ENCODE peak calls at places on chromosomes 6 and 20, in four cellular contexts. G is thoracic aorta, E is neural crest cell, F is foreskin fibroblast. H is an unnamed sample.

GRCh38 chr6:106253194-106253593 is 72.4 kb downstream of the ATG5 start:
- DNase-seq in E (no peak), F (peak), G (no peak), H (no peak)

GRCh38 chr20:11912013-11912663 is 5.6 kb upstream of the BTBD3 start:
- DNase-seq in F (no peak), G (no peak), E (no peak), H (no peak)

GRCh38 chr20:49656304-49656703 is 57.4 kb downstream of the B4GALT5 start:
- DNase-seq in G (no peak), F (no peak), E (no peak), H (no peak)

GRCh38 chr6:3328796-3329195 is 70.0 kb downstream of the PSMG4 start:
- DNase-seq in F (no peak), G (no peak), E (no peak), H (no peak)

GRCh38 chr6:151317206-151317994 is 74.0 kb downstream of the ZBTB2 start:
- DNase-seq in G (no peak), F (peak), E (no peak), H (no peak)

GRCh38 chr20:32252189-32252588 is 25.3 kb upstream of the KIF3B start:
- DNase-seq in F (no peak), E (no peak), G (no peak), H (no peak)

GRCh38 chr6:134436281-134436815 is 118.4 kb upstream of the SGK1 start:
- DNase-seq in F (peak), G (peak), E (no peak), H (peak)

GRCh38 chr20:53819973-53820451 is 226.4 kb upstream of the ZNF217 start:
- DNase-seq in F (no peak), E (no peak), G (no peak), H (no peak)

GRCh38 chr6:163366288-163366687 is 48.2 kb upstream of the QKI start:
- DNase-seq in F (no peak), E (no peak), G (no peak), H (no peak)

GRCh38 chr6:158309814-158310213 is 2.5 kb upstream of the TULP4 start:
- DNase-seq in F (no peak), G (no peak), E (no peak), H (no peak)

GRCh38 chr6:159809149-159809548 is 9.1 kb downstream of the PNLDC1 start:
- DNase-seq in E (no peak), G (no peak), F (no peak), H (no peak)

GRCh38 chr6:137496392-137496767 is 2.2 kb upstream of the OLIG3 start:
- DNase-seq in E (peak), F (no peak), G (no peak), H (no peak)

GRCh38 chr6:134161036-134161435 is 108.6 kb upstream of the SLC2A12 start:
- DNase-seq in E (no peak), F (no peak), G (no peak), H (no peak)

GRCh38 chr20:1761116-1761515 is 103.5 kb upstream of the SIRPG start:
- DNase-seq in F (peak), E (no peak), G (no peak), H (no peak)

GRCh38 chr6:28489366-28490190 is 26.0 kb downstream of the GPX6 start:
- DNase-seq in G (no peak), F (peak), E (peak), H (no peak)

GRCh38 chr6:81241717-81242116 is 510.8 kb downstream of the TENT5A start:
- DNase-seq in E (no peak), G (no peak), F (no peak), H (no peak)

GRCh38 chr6:120938876-120939231 is 395.4 kb downstream of the TBC1D32 start:
- DNase-seq in G (no peak), E (no peak), F (no peak), H (no peak)

GRCh38 chr20:8008733-8009132 is 10.8 kb downstream of the TMX4 start:
- DNase-seq in E (no peak), G (no peak), F (no peak), H (no peak)
- TF ChIP-seq CTCF in E (no peak), G (no peak), F (no peak), H (no peak)

GRCh38 chr6:25472314-25472713 is 179.7 kb upstream of the SCGN start:
- DNase-seq in E (no peak), F (no peak), G (no peak), H (no peak)
- TF ChIP-seq CTCF in E (peak), F (peak), G (peak), H (peak)

GRCh38 chr20:8454137-8454712 is 322.2 kb downstream of the PLCB1 start:
- DNase-seq in F (peak), E (no peak), G (no peak), H (no peak)
- TF ChIP-seq CTCF in F (peak), E (peak), G (no peak), H (no peak)

GRCh38 chr20:63087236-63087871 is 80.6 kb upstream of the BHLHE23 start:
- DNase-seq in E (no peak), F (no peak), G (no peak), H (peak)

GRCh38 chr20:63087872-63088680 is 81.3 kb upstream of the BHLHE23 start:
- DNase-seq in G (no peak), E (no peak), F (no peak), H (peak)

GRCh38 chr20:63090682-63091571 is 84.2 kb upstream of the BHLHE23 start:
- DNase-seq in F (no peak), G (no peak), E (no peak), H (peak)

GRCh38 chr20:63090052-63090451 is 83.3 kb upstream of the BHLHE23 start:
- DNase-seq in E (no peak), F (no peak), G (no peak), H (no peak)

DNA sequence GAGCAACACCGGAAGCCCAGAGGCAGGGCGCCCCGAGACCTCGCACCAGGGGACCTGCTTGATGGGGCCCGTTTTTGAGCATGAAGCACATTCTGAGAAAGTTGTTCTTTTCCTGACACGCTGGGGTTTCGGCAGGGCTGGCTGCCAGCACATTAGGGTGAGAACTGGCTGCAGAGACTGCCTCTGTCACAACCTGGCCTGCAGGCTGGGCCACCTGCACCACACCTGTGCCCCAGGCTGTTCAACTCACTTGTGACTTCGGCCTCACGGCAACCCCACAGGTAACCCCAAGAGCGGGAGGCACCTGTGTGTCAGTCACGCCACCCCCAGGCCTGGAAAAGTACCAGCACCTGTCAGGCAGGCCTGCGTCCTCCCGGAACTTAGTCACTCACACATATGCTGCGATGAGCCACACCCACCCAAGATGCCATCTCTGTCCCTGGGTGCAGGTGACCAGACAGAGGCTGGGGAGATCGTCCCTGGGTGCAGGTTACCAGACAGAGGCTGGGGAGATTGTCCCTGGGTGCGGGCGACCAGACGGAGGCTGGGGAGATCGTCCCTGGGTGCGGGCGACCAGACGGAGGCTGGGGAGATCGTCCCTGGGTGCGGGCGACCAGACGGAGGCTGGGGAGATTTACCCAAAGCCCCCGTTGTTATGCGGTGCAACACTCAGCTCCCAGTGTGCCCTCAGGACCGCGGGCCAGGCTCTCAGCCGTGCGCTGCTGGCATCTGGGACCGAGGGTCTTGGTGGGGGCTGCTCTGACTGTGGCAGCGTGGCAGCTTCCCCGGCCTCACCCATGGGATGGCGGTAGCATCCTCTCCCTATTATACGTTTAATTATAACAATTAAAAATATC is 82.5 kb upstream of the BHLHE23 start:
- DNase-seq in G (no peak), F (no peak), E (no peak), H (no peak)
- TF ChIP-seq CTCF in G (no peak), F (no peak), E (no peak), H (no peak)

GRCh38 chr6:41332842-41333736 is 2.3 kb upstream of the NCR2 start:
- DNase-seq in E (no peak), F (no peak), G (no peak), H (no peak)

GRCh38 chr6:41335943-41336342 is 535 bp downstream of the NCR2 start:
- DNase-seq in G (no peak), F (no peak), E (no peak), H (no peak)

GRCh38 chr6:41335296-41335695 is at the start of gene NCR2:
- DNase-seq in F (no peak), G (no peak), E (no peak), H (no peak)

GRCh38 chr6:41336824-41337223 is 1.4 kb downstream of the NCR2 start:
- DNase-seq in E (no peak), F (no peak), G (no peak), H (no peak)

GRCh38 chr6:41334482-41335023 is 855 bp upstream of the NCR2 start:
- DNase-seq in E (no peak), F (no peak), G (no peak), H (no peak)
- TF ChIP-seq CTCF in E (peak), F (peak), G (no peak), H (no peak)

GRCh38 chr20:479487-479886 is 17.2 kb upstream of the TBC1D20 start:
- DNase-seq in E (no peak), F (peak), G (no peak), H (no peak)

GRCh38 chr20:478949-479429 is 16.7 kb upstream of the TBC1D20 start:
- DNase-seq in F (peak), G (no peak), E (peak), H (no peak)

GRCh38 chr20:478010-478948 is 15.9 kb upstream of the TBC1D20 start:
- DNase-seq in F (peak), E (no peak), G (no peak), H (no peak)

GRCh38 chr20:481167-481566 is 18.8 kb upstream of the TBC1D20 start:
- DNase-seq in E (no peak), G (no peak), F (no peak), H (no peak)

GRCh38 chr20:480044-480443 is 17.7 kb upstream of the TBC1D20 start:
- DNase-seq in F (no peak), G (no peak), E (no peak), H (no peak)
- TF ChIP-seq CTCF in F (no peak), G (no peak), E (no peak), H (no peak)

GRCh38 chr20:20593447-20594170 is 118.8 kb downstream of the RALGAPA2 start:
- DNase-seq in F (peak), G (no peak), E (peak), H (no peak)

DNA sequence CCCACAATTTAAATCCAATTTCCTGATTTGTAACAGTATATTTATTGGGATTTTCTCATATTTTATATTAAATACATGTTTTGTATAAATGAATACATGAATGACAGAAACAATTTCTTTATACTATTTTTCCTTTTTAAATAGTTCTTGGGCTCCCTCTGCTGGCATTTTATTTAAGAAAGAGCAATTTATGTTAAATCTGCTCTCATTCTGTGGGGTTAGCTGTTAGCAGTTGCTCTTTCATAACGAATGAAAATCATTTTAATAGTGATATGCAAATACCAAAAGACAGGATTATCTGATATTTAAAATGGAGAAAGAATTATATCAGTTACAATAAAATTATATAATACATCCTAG is 118.3 kb downstream of the RALGAPA2 start:
- DNase-seq in F (peak), G (no peak), E (no peak), H (no peak)
- TF ChIP-seq CTCF in F (peak), G (no peak), E (peak), H (peak)

DNA sequence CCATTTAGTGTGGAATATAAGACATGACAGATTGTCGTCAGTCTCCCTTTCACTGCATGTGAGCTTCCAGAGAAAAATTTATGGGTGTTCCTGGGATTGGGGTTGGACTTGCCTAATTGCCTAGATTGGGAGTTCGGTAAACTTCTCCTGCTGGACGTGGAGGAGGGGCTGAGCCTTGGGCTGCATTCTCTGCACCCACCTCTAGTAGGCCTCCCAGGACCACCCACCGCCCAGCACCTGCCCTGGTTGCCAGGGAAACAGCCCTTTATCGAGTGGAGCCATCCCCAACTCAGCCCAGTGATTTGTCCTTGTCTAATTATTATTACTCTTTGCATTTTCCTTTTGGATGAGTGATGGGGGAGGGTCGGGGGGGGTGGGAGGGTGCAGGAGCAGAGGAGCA is 104.3 kb downstream of the DHX35 start:
- DNase-seq in F (no peak), G (no peak), E (peak), H (no peak)
- TF ChIP-seq CTCF in F (no peak), G (no peak), E (peak), H (no peak)

GRCh38 chr20:46563170-46563847 is 12.9 kb upstream of the OCSTAMP start:
- DNase-seq in G (no peak), F (no peak), E (peak), H (no peak)
- TF ChIP-seq CTCF in G (no peak), F (no peak), E (no peak), H (no peak)

DNA sequence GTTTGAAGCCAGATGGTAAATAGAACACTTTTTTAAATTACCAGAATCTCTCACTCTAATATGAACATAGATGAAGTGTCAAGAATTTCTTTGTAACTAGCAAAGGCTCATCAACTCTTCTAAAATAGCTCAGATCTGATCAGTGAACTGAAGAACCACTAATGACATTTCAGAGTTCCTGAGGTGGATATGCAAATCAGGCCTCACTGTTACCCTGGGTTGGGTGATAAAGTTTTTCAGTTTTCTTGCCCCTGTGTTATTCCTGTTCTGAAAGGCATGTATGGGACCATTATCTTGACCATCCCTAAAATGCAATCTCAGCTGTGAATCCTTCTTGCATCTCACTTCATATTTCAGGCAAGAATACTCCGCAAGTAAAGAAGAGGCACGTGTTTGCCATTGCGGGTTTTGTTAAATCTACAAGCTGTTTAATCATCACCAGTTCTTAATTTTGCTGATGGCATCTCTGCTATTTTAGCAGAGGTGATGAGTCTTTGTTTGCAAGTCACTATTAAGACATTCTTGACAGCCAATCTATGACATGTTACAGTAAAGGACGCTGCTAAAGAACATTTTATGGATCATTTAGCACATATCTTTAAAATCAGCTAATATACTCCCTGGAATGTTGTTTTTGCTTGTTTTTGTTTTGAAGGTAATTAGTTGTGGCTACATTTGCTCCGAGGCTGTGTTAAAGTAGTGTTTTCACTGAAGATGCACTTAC is 47.9 kb downstream of the KHDC1L start:
- DNase-seq in G (no peak), F (no peak), E (no peak), H (no peak)
- TF ChIP-seq CTCF in G (no peak), F (no peak), E (no peak), H (no peak)